ENCODE peak calls at places on chromosomes 4 and X, in six cellular contexts. I is H9, R is left ventricle myocardium inferior, E is neuronal stem cell, T is A549, N is Karpas-422. Y is an unnamed sample.

GRCh38 chr4:65918872-65919271 is 248.6 kb upstream of the EPHA5 start:
- DNase-seq in I (no peak), R (no peak), E (no peak), T (no peak), N (no peak), Y (no peak)

GRCh38 chrX:77264490-77264889 is 182.7 kb upstream of the FGF16 start:
- DNase-seq in I (no peak), R (no peak), E (no peak), T (no peak), N (no peak), Y (no peak)

GRCh38 chr4:13611283-13611842 is 16.2 kb downstream of the BOD1L1 start:
- DNase-seq in I (no peak), R (no peak), E (no peak), T (no peak), N (no peak), Y (peak; percentile 12)

GRCh38 chr4:98474408-98474844 is 184.0 kb downstream of the TSPAN5 start:
- DNase-seq in I (no peak), R (no peak), E (no peak), T (no peak), N (no peak), Y (peak; percentile 46)

GRCh38 chr4:164177753-164178152 is 576.2 kb upstream of the SMIM31 start:
- DNase-seq in I (no peak), R (no peak), E (no peak), T (no peak), N (no peak), Y (no peak)

GRCh38 chrX:132023896-132024386 is 839 bp downstream of the STK26 start:
- DNase-seq in I (peak; percentile 47), R (peak; percentile 10), E (peak; percentile 21), T (peak; percentile 2), N (peak; percentile 65), Y (no peak)

GRCh38 chr4:39410415-39410814 is 3.7 kb downstream of the KLB start:
- DNase-seq in I (no peak), R (no peak), E (no peak), T (no peak), N (peak; percentile 42), Y (no peak)

GRCh38 chr4:128793859-128794667 is 15.4 kb upstream of the JADE1 start:
- DNase-seq in I (no peak), R (no peak), E (no peak), T (no peak), N (no peak), Y (no peak)

GRCh38 chr4:48194986-48195773 is 61.1 kb upstream of the TXK start:
- DNase-seq in I (no peak), R (no peak), E (no peak), T (no peak), N (no peak), Y (no peak)

GRCh38 chrX:9278475-9279270 is 186.2 kb upstream of the TBL1X start:
- DNase-seq in I (no peak), R (no peak), E (no peak), T (no peak), N (no peak), Y (no peak)

GRCh38 chrX:106955004-106955772 is 35.0 kb downstream of the CLDN2 start:
- DNase-seq in I (no peak), R (no peak), E (no peak), T (no peak), N (no peak), Y (peak; percentile 5)

GRCh38 chr4:7761720-7762119 is 177.9 kb downstream of the AFAP1 start:
- DNase-seq in I (peak; percentile 80), R (peak; percentile 84), E (peak; percentile 47), T (peak; percentile 49), N (peak; percentile 71), Y (no peak)

GRCh38 chr4:156581693-156582092 is 389.9 kb downstream of the PDGFC start:
- DNase-seq in I (no peak), R (no peak), E (no peak), T (no peak), N (peak; percentile 19), Y (no peak)

GRCh38 chr4:48905363-48906015 is 1.1 kb downstream of the OCIAD2 start:
- DNase-seq in I (no peak), R (no peak), E (no peak), T (peak; percentile 54), N (peak; percentile 36), Y (no peak)

GRCh38 chr4:3257125-3257690 is 8.2 kb downstream of the MSANTD1 start:
- DNase-seq in I (no peak), R (no peak), E (no peak), T (no peak), N (no peak), Y (peak; percentile 22)

GRCh38 chr4:150960818-150961217 is 54.3 kb downstream of the LRBA start:
- DNase-seq in I (peak; percentile 69), R (no peak), E (no peak), T (peak; percentile 15), N (peak; percentile 88), Y (no peak)

GRCh38 chr4:123986268-123986798 is 589.7 kb downstream of the SPRY1 start:
- DNase-seq in I (no peak), R (peak; percentile 53), E (no peak), T (no peak), N (no peak), Y (peak; percentile 45)

GRCh38 chrX:113421432-113421831 is 580.8 kb upstream of the AMOT start:
- DNase-seq in I (no peak), R (no peak), E (no peak), T (no peak), N (no peak), Y (no peak)

GRCh38 chrX:20500949-20501348 is 234.2 kb upstream of the RPS6KA3 start:
- DNase-seq in I (no peak), R (no peak), E (no peak), T (no peak), N (no peak), Y (no peak)

GRCh38 chr4:80417019-80417418 is 81.5 kb downstream of the CFAP299 start:
- DNase-seq in I (no peak), R (no peak), E (no peak), T (no peak), N (no peak), Y (no peak)

GRCh38 chrX:49270249-49270921 is 792 bp downstream of the PPP1R3F start:
- DNase-seq in I (no peak), R (no peak), E (no peak), T (no peak), N (no peak), Y (no peak)

DNA sequence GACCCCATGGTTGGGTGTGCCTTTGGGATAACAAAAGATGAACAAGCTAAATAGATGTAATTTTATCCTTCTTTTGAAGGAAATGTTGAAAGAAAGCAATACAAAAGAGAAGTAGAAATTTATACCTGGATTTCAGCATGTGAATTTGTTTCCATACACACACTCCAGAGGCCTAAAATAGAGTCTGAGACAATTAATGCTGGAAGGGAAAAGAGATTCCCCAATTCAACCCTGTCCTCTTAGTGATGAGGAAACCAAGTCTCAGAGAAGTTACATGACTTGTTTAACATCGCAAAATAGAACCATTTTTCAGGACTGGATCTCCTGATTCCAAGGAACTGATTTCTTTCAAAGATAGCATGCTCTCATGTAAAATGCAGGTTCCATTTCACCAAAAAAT is 37.3 kb upstream of the MYOZ2 start:
- DNase-seq in I (no peak), R (no peak), E (no peak), T (no peak), N (no peak), Y (no peak)
- H3K27ac ChIP-seq in I (no peak overlapping the region), R (peak overlapping the region; percentile 38), E (no peak overlapping the region), T (peak overlapping the region; percentile 64), N (no peak overlapping the region), Y (no peak overlapping the region)

GRCh38 chrX:73508861-73509260 is 54.1 kb upstream of the CHIC1 start:
- DNase-seq in I (no peak), R (no peak), E (no peak), T (no peak), N (no peak), Y (no peak)
- H3K27ac ChIP-seq in I (no peak overlapping the region), R (no peak overlapping the region), E (no peak overlapping the region), T (no peak overlapping the region), N (no peak overlapping the region), Y (no peak overlapping the region)

GRCh38 chrX:111008126-111008525 is 87.9 kb upstream of the PAK3 start:
- DNase-seq in I (no peak), R (no peak), E (no peak), T (no peak), N (no peak), Y (no peak)

GRCh38 chrX:111007238-111007637 is 88.8 kb upstream of the PAK3 start:
- DNase-seq in I (no peak), R (no peak), E (no peak), T (no peak), N (no peak), Y (no peak)

GRCh38 chrX:111010151-111010550 is 85.8 kb upstream of the PAK3 start:
- DNase-seq in I (no peak), R (no peak), E (no peak), T (no peak), N (no peak), Y (no peak)

GRCh38 chrX:111006119-111006518 is 89.9 kb upstream of the PAK3 start:
- DNase-seq in I (no peak), R (no peak), E (no peak), T (no peak), N (no peak), Y (no peak)

GRCh38 chrX:111009256-111009655 is 86.7 kb upstream of the PAK3 start:
- DNase-seq in I (no peak), R (no peak), E (no peak), T (no peak), N (no peak), Y (no peak)
- H3K27ac ChIP-seq in I (no peak overlapping the region), R (no peak overlapping the region), E (no peak overlapping the region), T (no peak overlapping the region), N (no peak overlapping the region), Y (no peak overlapping the region)

GRCh38 chrX:47217121-47217851 is 1.2 kb upstream of the CDK16 start:
- DNase-seq in I (peak; percentile 53), R (peak; percentile 21), E (no peak), T (peak; percentile 14), N (peak; percentile 59), Y (no peak)
- H3K27ac ChIP-seq in I (peak overlapping the region; percentile 69), R (peak overlapping the region; percentile 98), E (peak overlapping the region; percentile 76), T (peak overlapping the region; percentile 86), N (peak overlapping the region; percentile 70), Y (peak overlapping the region; percentile 94)

GRCh38 chr4:83546796-83547195 is 10.9 kb downstream of the GPAT3 start:
- DNase-seq in I (no peak), R (no peak), E (no peak), T (no peak), N (no peak), Y (no peak)
- H3K27ac ChIP-seq in I (no peak overlapping the region), R (peak overlapping the region; percentile 93), E (no peak overlapping the region), T (peak overlapping the region; percentile 92), N (no peak overlapping the region), Y (peak overlapping the region; percentile 2)

GRCh38 chr4:122687450-122688121 is 44.9 kb upstream of the BBS12 start:
- DNase-seq in I (no peak), R (no peak), E (no peak), T (no peak), N (no peak), Y (no peak)
- H3K27ac ChIP-seq in I (no peak overlapping the region), R (peak overlapping the region; percentile 72), E (no peak overlapping the region), T (no peak overlapping the region), N (no peak overlapping the region), Y (no peak overlapping the region)

GRCh38 chr4:41537267-41537890 is 578 bp upstream of the LIMCH1 start:
- DNase-seq in I (no peak), R (no peak), E (no peak), T (no peak), N (no peak), Y (no peak)
- H3K27ac ChIP-seq in I (no peak overlapping the region), R (peak overlapping the region; percentile 91), E (no peak overlapping the region), T (peak overlapping the region; percentile 75), N (no peak overlapping the region), Y (no peak overlapping the region)